ENCODE peak calls at places on chromosomes 6 and 20, in seven cellular contexts. One of them, this sample, is unnamed.

GRCh38 chr20:47730744-47731143 is 54.5 kb downstream of the SULF2 start:
- DNase-seq in stomach: no peak
- DNase-seq in tibial nerve: no peak
- DNase-seq in A549: no peak
- DNase-seq in transverse colon: no peak
- DNase-seq in suprapubic skin: no peak
- DNase-seq in K562: no peak
- DNase-seq in this sample: no peak

GRCh38 chr20:611843-612185 is 1.7 kb upstream of the TCF15 start:
- DNase-seq in suprapubic skin: no peak
- DNase-seq in transverse colon: no peak
- DNase-seq in stomach: no peak
- DNase-seq in A549: no peak
- DNase-seq in K562: no peak
- DNase-seq in tibial nerve: no peak
- DNase-seq in this sample: no peak

GRCh38 chr6:31722173-31722572 is 627 bp upstream of the LY6G6C start:
- DNase-seq in suprapubic skin: no peak
- DNase-seq in K562: no peak
- DNase-seq in transverse colon: no peak
- DNase-seq in tibial nerve: no peak
- DNase-seq in A549: no peak
- DNase-seq in stomach: no peak
- DNase-seq in this sample: no peak

GRCh38 chr6:112037783-112038216 is 16.1 kb upstream of the CCN6 start:
- DNase-seq in stomach: peak; percentile 28
- DNase-seq in tibial nerve: peak; percentile 76
- DNase-seq in A549: peak; percentile 30
- DNase-seq in suprapubic skin: peak; percentile 93
- DNase-seq in transverse colon: peak; percentile 40
- DNase-seq in K562: no peak
- DNase-seq in this sample: peak; percentile 93

GRCh38 chr6:136341967-136342366 is 52.3 kb upstream of the BCLAF1 start:
- DNase-seq in stomach: no peak
- DNase-seq in A549: no peak
- DNase-seq in suprapubic skin: no peak
- DNase-seq in tibial nerve: no peak
- DNase-seq in K562: peak; percentile 36
- DNase-seq in transverse colon: no peak
- DNase-seq in this sample: no peak

GRCh38 chr6:142631517-142632385 is 313.2 kb downstream of the HIVEP2 start:
- DNase-seq in transverse colon: no peak
- DNase-seq in tibial nerve: no peak
- DNase-seq in suprapubic skin: no peak
- DNase-seq in A549: no peak
- DNase-seq in K562: no peak
- DNase-seq in stomach: no peak
- DNase-seq in this sample: no peak

GRCh38 chr6:131949909-131950766 is 1.0 kb downstream of the CCN2 start:
- DNase-seq in transverse colon: peak; percentile 83
- DNase-seq in tibial nerve: peak; percentile 72
- DNase-seq in K562: no peak
- DNase-seq in A549: peak; percentile 75
- DNase-seq in stomach: peak; percentile 80
- DNase-seq in suprapubic skin: peak; percentile 87
- DNase-seq in this sample: peak; percentile 92

GRCh38 chr6:163231356-163232014 is 183.0 kb upstream of the QKI start:
- DNase-seq in K562: no peak
- DNase-seq in tibial nerve: no peak
- DNase-seq in transverse colon: no peak
- DNase-seq in suprapubic skin: no peak
- DNase-seq in stomach: no peak
- DNase-seq in A549: no peak
- DNase-seq in this sample: no peak

GRCh38 chr6:122666418-122666817 is 56.2 kb downstream of the PKIB start:
- DNase-seq in tibial nerve: no peak
- DNase-seq in suprapubic skin: no peak
- DNase-seq in stomach: no peak
- DNase-seq in K562: no peak
- DNase-seq in A549: no peak
- DNase-seq in transverse colon: no peak
- DNase-seq in this sample: no peak

GRCh38 chr6:743320-744096 is 50.6 kb upstream of the EXOC2 start:
- DNase-seq in stomach: no peak
- DNase-seq in tibial nerve: no peak
- DNase-seq in suprapubic skin: no peak
- DNase-seq in K562: no peak
- DNase-seq in A549: no peak
- DNase-seq in transverse colon: no peak
- DNase-seq in this sample: no peak

GRCh38 chr6:104161960-104162669 is 697.6 kb downstream of the HACE1 start:
- DNase-seq in stomach: no peak
- DNase-seq in K562: no peak
- DNase-seq in suprapubic skin: no peak
- DNase-seq in tibial nerve: no peak
- DNase-seq in transverse colon: no peak
- DNase-seq in A549: peak; percentile 4
- DNase-seq in this sample: no peak

GRCh38 chr20:44215125-44215524 is 4.6 kb upstream of the OSER1 start:
- DNase-seq in suprapubic skin: peak; percentile 64
- DNase-seq in A549: peak; percentile 77
- DNase-seq in K562: peak; percentile 56
- DNase-seq in transverse colon: peak; percentile 78
- DNase-seq in stomach: peak; percentile 73
- DNase-seq in tibial nerve: peak; percentile 64
- DNase-seq in this sample: peak; percentile 74

GRCh38 chr20:6731951-6732580 is 35.4 kb upstream of the BMP2 start:
- DNase-seq in tibial nerve: peak; percentile 61
- DNase-seq in stomach: no peak
- DNase-seq in K562: no peak
- DNase-seq in suprapubic skin: no peak
- DNase-seq in transverse colon: peak; percentile 24
- DNase-seq in A549: no peak
- DNase-seq in this sample: peak; percentile 83

GRCh38 chr6:11270030-11271027 is 37.9 kb upstream of the NEDD9 start:
- DNase-seq in A549: peak; percentile 59
- DNase-seq in K562: no peak
- DNase-seq in transverse colon: peak; percentile 76
- DNase-seq in stomach: no peak
- DNase-seq in tibial nerve: no peak
- DNase-seq in suprapubic skin: no peak
- DNase-seq in this sample: no peak

GRCh38 chr6:145031001-145031400 is 704.3 kb downstream of the EPM2A start:
- DNase-seq in suprapubic skin: no peak
- DNase-seq in tibial nerve: no peak
- DNase-seq in transverse colon: no peak
- DNase-seq in stomach: no peak
- DNase-seq in A549: no peak
- DNase-seq in K562: no peak
- DNase-seq in this sample: no peak

GRCh38 chr6:23584134-23584763 is 541.8 kb upstream of the NRSN1 start:
- DNase-seq in K562: no peak
- DNase-seq in tibial nerve: no peak
- DNase-seq in transverse colon: peak; percentile 9
- DNase-seq in stomach: no peak
- DNase-seq in A549: no peak
- DNase-seq in suprapubic skin: no peak
- DNase-seq in this sample: no peak

GRCh38 chr6:26071135-26071534 is 16.1 kb upstream of the HFE start:
- DNase-seq in tibial nerve: no peak
- DNase-seq in stomach: no peak
- DNase-seq in K562: peak; percentile 39
- DNase-seq in suprapubic skin: peak; percentile 63
- DNase-seq in A549: no peak
- DNase-seq in transverse colon: no peak
- DNase-seq in this sample: no peak

GRCh38 chr20:15297059-15297875 is 959.9 kb upstream of the FLRT3 start:
- DNase-seq in K562: no peak
- DNase-seq in A549: no peak
- DNase-seq in tibial nerve: no peak
- DNase-seq in transverse colon: no peak
- DNase-seq in suprapubic skin: no peak
- DNase-seq in stomach: peak; percentile 74
- DNase-seq in this sample: no peak

GRCh38 chr6:108116781-108117426 is 42.4 kb upstream of the OSTM1 start:
- DNase-seq in suprapubic skin: no peak
- DNase-seq in stomach: no peak
- DNase-seq in tibial nerve: no peak
- DNase-seq in A549: no peak
- DNase-seq in K562: no peak
- DNase-seq in transverse colon: no peak
- DNase-seq in this sample: no peak

DNA sequence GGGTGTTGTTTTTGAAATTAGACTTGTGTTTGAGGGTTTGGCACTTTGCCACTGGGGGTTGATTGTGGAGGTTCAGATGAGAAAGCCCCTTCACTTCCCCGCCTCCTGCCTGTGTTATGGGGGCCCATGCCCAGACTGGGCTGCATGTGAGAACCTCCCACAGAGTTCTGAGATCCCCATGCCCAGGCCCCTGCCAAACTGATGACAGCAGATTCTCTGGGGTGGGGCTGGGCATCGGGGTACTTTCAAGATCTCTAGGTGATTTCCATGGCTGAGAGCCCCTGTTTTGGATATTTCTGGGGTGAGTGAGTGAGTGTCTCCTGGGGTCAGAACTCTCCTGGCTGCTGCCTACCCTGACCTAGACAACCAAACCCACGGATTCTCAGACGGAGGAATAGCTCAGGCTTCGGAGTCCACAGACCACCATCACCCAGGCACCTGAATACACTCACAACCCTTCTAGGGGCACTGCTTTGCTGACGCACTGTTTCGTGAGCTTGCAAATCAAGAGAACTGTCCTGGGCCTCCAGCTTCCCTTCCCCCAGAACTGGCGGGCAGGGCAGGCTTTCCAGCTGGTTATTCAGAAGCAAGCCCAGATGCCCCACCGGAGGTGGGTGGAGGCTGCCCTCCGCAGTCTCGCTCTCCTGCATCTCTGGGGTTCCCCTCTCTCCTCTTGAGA is 6.3 kb downstream of the BCAS1 start:
- DNase-seq in suprapubic skin: no peak
- DNase-seq in A549: no peak
- DNase-seq in K562: no peak
- DNase-seq in tibial nerve: no peak
- DNase-seq in stomach: no peak
- DNase-seq in transverse colon: no peak
- DNase-seq in this sample: no peak
- TF ChIP-seq EP300 in suprapubic skin: no peak
- TF ChIP-seq EP300 in A549: no peak
- TF ChIP-seq EP300 in K562: no peak
- TF ChIP-seq EP300 in tibial nerve: no peak
- TF ChIP-seq EP300 in stomach: no peak
- TF ChIP-seq EP300 in transverse colon: no peak
- TF ChIP-seq EP300 in this sample: no peak

GRCh38 chr20:31489152-31489551 is 14.1 kb downstream of the REM1 start:
- DNase-seq in stomach: no peak
- DNase-seq in K562: no peak
- DNase-seq in transverse colon: no peak
- DNase-seq in suprapubic skin: no peak
- DNase-seq in tibial nerve: no peak
- DNase-seq in A549: no peak
- DNase-seq in this sample: no peak

GRCh38 chr20:31490752-31491151 is 15.7 kb downstream of the REM1 start:
- DNase-seq in K562: no peak
- DNase-seq in transverse colon: no peak
- DNase-seq in tibial nerve: no peak
- DNase-seq in stomach: no peak
- DNase-seq in suprapubic skin: no peak
- DNase-seq in A549: no peak
- DNase-seq in this sample: no peak

GRCh38 chr20:31488171-31488570 is 13.1 kb downstream of the REM1 start:
- DNase-seq in stomach: no peak
- DNase-seq in suprapubic skin: no peak
- DNase-seq in tibial nerve: no peak
- DNase-seq in transverse colon: no peak
- DNase-seq in K562: no peak
- DNase-seq in A549: no peak
- DNase-seq in this sample: peak; percentile 86

GRCh38 chr20:31484001-31484400 is 8.9 kb downstream of the REM1 start:
- DNase-seq in transverse colon: no peak
- DNase-seq in tibial nerve: no peak
- DNase-seq in A549: peak; percentile 42
- DNase-seq in suprapubic skin: no peak
- DNase-seq in stomach: no peak
- DNase-seq in K562: peak; percentile 77
- DNase-seq in this sample: no peak

GRCh38 chr20:31485450-31486339 is 10.6 kb downstream of the REM1 start:
- DNase-seq in tibial nerve: peak; percentile 53
- DNase-seq in stomach: no peak
- DNase-seq in suprapubic skin: peak; percentile 74
- DNase-seq in transverse colon: peak; percentile 44
- DNase-seq in K562: peak; percentile 29
- DNase-seq in A549: no peak
- DNase-seq in this sample: peak; percentile 90
- TF ChIP-seq POLR2A in tibial nerve: peak; percentile 22
- TF ChIP-seq POLR2A in stomach: no peak
- TF ChIP-seq POLR2A in suprapubic skin: no peak
- TF ChIP-seq POLR2A in transverse colon: peak; percentile 15
- TF ChIP-seq POLR2A in K562: no peak
- TF ChIP-seq POLR2A in A549: no peak
- TF ChIP-seq POLR2A in this sample: no peak

GRCh38 chr6:40588070-40588384 is 863 bp upstream of the LRFN2 start:
- DNase-seq in suprapubic skin: no peak
- DNase-seq in K562: no peak
- DNase-seq in tibial nerve: no peak
- DNase-seq in stomach: no peak
- DNase-seq in A549: no peak
- DNase-seq in transverse colon: no peak
- DNase-seq in this sample: no peak

GRCh38 chr6:40588480-40588879 is 1.3 kb upstream of the LRFN2 start:
- DNase-seq in tibial nerve: no peak
- DNase-seq in stomach: no peak
- DNase-seq in A549: no peak
- DNase-seq in K562: no peak
- DNase-seq in transverse colon: no peak
- DNase-seq in suprapubic skin: no peak
- DNase-seq in this sample: no peak

GRCh38 chr6:40586800-40587201 is 363 bp downstream of the LRFN2 start:
- DNase-seq in K562: no peak
- DNase-seq in transverse colon: no peak
- DNase-seq in tibial nerve: no peak
- DNase-seq in suprapubic skin: no peak
- DNase-seq in A549: no peak
- DNase-seq in stomach: peak; percentile 28
- DNase-seq in this sample: no peak

GRCh38 chr6:40586369-40586768 is 795 bp downstream of the LRFN2 start:
- DNase-seq in stomach: no peak
- DNase-seq in suprapubic skin: no peak
- DNase-seq in tibial nerve: no peak
- DNase-seq in K562: no peak
- DNase-seq in A549: no peak
- DNase-seq in transverse colon: no peak
- DNase-seq in this sample: no peak

GRCh38 chr6:40587240-40588069 is at the start of gene LRFN2:
- DNase-seq in K562: peak; percentile 42
- DNase-seq in suprapubic skin: peak; percentile 70
- DNase-seq in tibial nerve: peak; percentile 30
- DNase-seq in stomach: peak; percentile 83
- DNase-seq in A549: peak; percentile 76
- DNase-seq in transverse colon: peak; percentile 76
- DNase-seq in this sample: peak; percentile 68
- TF ChIP-seq EP300 in K562: no peak
- TF ChIP-seq EP300 in suprapubic skin: no peak
- TF ChIP-seq EP300 in tibial nerve: no peak
- TF ChIP-seq EP300 in stomach: no peak
- TF ChIP-seq EP300 in A549: no peak
- TF ChIP-seq EP300 in transverse colon: no peak
- TF ChIP-seq EP300 in this sample: no peak

GRCh38 chr6:34571388-34571787 is 15.3 kb upstream of the SPDEF start:
- DNase-seq in suprapubic skin: no peak
- DNase-seq in transverse colon: no peak
- DNase-seq in K562: no peak
- DNase-seq in A549: no peak
- DNase-seq in tibial nerve: no peak
- DNase-seq in stomach: no peak
- DNase-seq in this sample: no peak
- TF ChIP-seq POLR2A in suprapubic skin: no peak
- TF ChIP-seq POLR2A in transverse colon: no peak
- TF ChIP-seq POLR2A in K562: no peak
- TF ChIP-seq POLR2A in A549: no peak
- TF ChIP-seq POLR2A in tibial nerve: no peak
- TF ChIP-seq POLR2A in stomach: no peak
- TF ChIP-seq POLR2A in this sample: no peak

This sample was measured in sigmoid colon.